ENCODE peak calls at places on chromosome 15, in five cellular contexts. N is stimulated activated CD4-positive, alpha-beta T cell treated with anti-CD3 and anti-CD28 coated beads, Interleukin-15, amount 100 ng/mL, for 1 hour; W is right lobe of liver; L is stimulated activated CD8-positive, alpha-beta memory T cell treated with anti-CD3 and anti-CD28 coated beads, Interleukin-2, amount 100 ng/mL, for 48 hours; B is smooth muscle cell of the brain vasculature. Z is an unnamed sample.

GRCh38 chr15:25832158-25832557 is 31.0 kb downstream of the ATP10A start:
- DNase-seq in N (no peak), W (no peak), L (no peak), B (no peak), Z (no peak)

GRCh38 chr15:88375234-88375926 is 91.8 kb downstream of the MRPL46 start:
- DNase-seq in N (no peak), W (no peak), L (no peak), B (no peak), Z (no peak)

GRCh38 chr15:39358441-39359041 is 222.3 kb upstream of the THBS1 start:
- DNase-seq in N (no peak), W (no peak), L (no peak), B (no peak), Z (no peak)

GRCh38 chr15:61106886-61107285 is 122.2 kb downstream of the RORA start:
- DNase-seq in N (no peak), W (no peak), L (no peak), B (no peak), Z (no peak)

GRCh38 chr15:42510258-42511009 is 15.0 kb downstream of the SNAP23 start:
- DNase-seq in N (no peak), W (no peak), L (no peak), B (no peak), Z (no peak)

GRCh38 chr15:33278816-33279612 is 31.8 kb upstream of the RYR3 start:
- DNase-seq in N (no peak), W (no peak), L (no peak), B (peak), Z (peak)

GRCh38 chr15:61489571-61489970 is 260.5 kb upstream of the RORA start:
- DNase-seq in N (no peak), W (no peak), L (no peak), B (no peak), Z (no peak)

GRCh38 chr15:54273928-54274327 is 295.7 kb downstream of the UNC13C start:
- DNase-seq in N (no peak), W (no peak), L (no peak), B (no peak), Z (no peak)

GRCh38 chr15:52021128-52021671 is 2.2 kb downstream of the MAPK6 start:
- DNase-seq in N (peak), W (no peak), L (peak), B (peak), Z (no peak)

GRCh38 chr15:66907826-66908502 is 157.4 kb upstream of the SMAD3 start:
- DNase-seq in N (no peak), W (peak), L (no peak), B (no peak), Z (no peak)

GRCh38 chr15:35173444-35174118 is 88.5 kb upstream of the NANOGP8 start:
- DNase-seq in N (no peak), W (no peak), L (no peak), B (no peak), Z (no peak)

GRCh38 chr15:47801522-47801921 is 84.2 kb downstream of the SEMA6D start:
- DNase-seq in N (no peak), W (no peak), L (no peak), B (no peak), Z (no peak)

GRCh38 chr15:90924375-90924774 is 8.0 kb downstream of the HDDC3 start:
- DNase-seq in N (no peak), W (no peak), L (no peak), B (no peak), Z (no peak)

GRCh38 chr15:75992897-75993296 is 19.3 kb downstream of the NRG4 start:
- DNase-seq in N (no peak), W (no peak), L (no peak), B (no peak), Z (no peak)

GRCh38 chr15:63041982-63042878 is at the start of gene TPM1:
- DNase-seq in N (no peak), W (peak), L (no peak), B (no peak), Z (no peak)

GRCh38 chr15:69161878-69162213 is 1.4 kb downstream of the GLCE start:
- DNase-seq in N (no peak), W (no peak), L (no peak), B (no peak), Z (no peak)

GRCh38 chr15:66498501-66499386 is 1.2 kb upstream of the SNAPC5 start:
- DNase-seq in N (no peak), W (no peak), L (no peak), B (peak), Z (no peak)

GRCh38 chr15:83323296-83323711 is 38.8 kb upstream of the BNC1 start:
- DNase-seq in N (no peak), W (no peak), L (no peak), B (peak), Z (no peak)

GRCh38 chr15:52179278-52180195 is 11.7 kb downstream of the GNB5 start:
- DNase-seq in N (peak), W (peak), L (peak), B (no peak), Z (no peak)

GRCh38 chr15:40762919-40763800 is 708 bp upstream of the GCHFR start:
- DNase-seq in N (no peak), W (peak), L (no peak), B (no peak), Z (no peak)